ENCODE peak calls at places on chromosomes 6 and 20, in six cellular contexts. T is H1, D is HL-60, S is psoas muscle, M is endodermal cell, U is upper lobe of right lung. W is an unnamed sample. For H3K27me3, the result is how much of the 10 kb centered on the place peaks cover.

GRCh38 chr20:10982692-10983091 is 308.9 kb upstream of the JAG1 start:
- DNase-seq in T (no peak), D (no peak), S (peak), M (peak), U (no peak), W (peak)

GRCh38 chr20:4406627-4407026 is 315.1 kb upstream of the PRND start:
- DNase-seq in T (no peak), D (no peak), S (no peak), M (no peak), U (no peak), W (peak)

GRCh38 chr6:41469951-41470340 is 76.2 kb upstream of the FOXP4 start:
- DNase-seq in T (no peak), D (no peak), S (no peak), M (peak), U (peak), W (peak)

GRCh38 chr20:227439-228105 is 514 bp downstream of the DEFB129 start:
- DNase-seq in T (no peak), D (peak), S (no peak), M (no peak), U (no peak), W (no peak)

GRCh38 chr6:136060052-136060451 is 190.1 kb downstream of the MTFR2 start:
- DNase-seq in T (no peak), D (no peak), S (no peak), M (no peak), U (no peak), W (no peak)

GRCh38 chr20:35196313-35196712 is 24.4 kb downstream of the PROCR start:
- DNase-seq in T (no peak), D (no peak), S (no peak), M (no peak), U (no peak), W (no peak)

GRCh38 chr6:78909391-78909790 is 42.0 kb downstream of the IRAK1BP1 start:
- DNase-seq in T (no peak), D (peak), S (no peak), M (no peak), U (no peak), W (peak)

GRCh38 chr20:36572701-36573102 is 695 bp upstream of the TGIF2 start:
- DNase-seq in T (no peak), D (no peak), S (no peak), M (no peak), U (no peak), W (peak)

GRCh38 chr20:62631336-62632317 is 10.7 kb upstream of the SLCO4A1 start:
- DNase-seq in T (no peak), D (no peak), S (no peak), M (no peak), U (no peak), W (no peak)

GRCh38 chr6:125859691-125860210 is 69.0 kb downstream of the NCOA7 start:
- DNase-seq in T (no peak), D (peak), S (no peak), M (no peak), U (no peak), W (no peak)

GRCh38 chr20:24762791-24763350 is 186.2 kb upstream of the CST7 start:
- DNase-seq in T (no peak), D (no peak), S (no peak), M (peak), U (no peak), W (no peak)

GRCh38 chr20:9363673-9364072 is 150.7 kb upstream of the LAMP5 start:
- DNase-seq in T (no peak), D (no peak), S (no peak), M (no peak), U (no peak), W (peak)

GRCh38 chr6:2764610-2765165 is 505 bp upstream of the WRNIP1 start:
- DNase-seq in T (peak), D (peak), S (peak), M (no peak), U (peak), W (peak)

GRCh38 chr20:58084966-58085365 is 143.5 kb downstream of the ANKRD60 start:
- DNase-seq in T (peak), D (no peak), S (no peak), M (no peak), U (no peak), W (no peak)

GRCh38 chr6:142380626-142381025 is 78.8 kb downstream of the ADGRG6 start:
- DNase-seq in T (no peak), D (no peak), S (no peak), M (no peak), U (no peak), W (no peak)

GRCh38 chr6:133835901-133836300 is 53.0 kb upstream of the TCF21 start:
- DNase-seq in T (no peak), D (no peak), S (no peak), M (no peak), U (no peak), W (no peak)

GRCh38 chr20:4227085-4227821 is 211.9 kb upstream of the RNF24 start:
- DNase-seq in T (peak), D (no peak), S (no peak), M (peak), U (no peak), W (no peak)

GRCh38 chr6:145627451-145627850 is 107.9 kb downstream of the EPM2A start:
- DNase-seq in T (no peak), D (no peak), S (no peak), M (no peak), U (no peak), W (no peak)

GRCh38 chr6:16540804-16541752 is 220.2 kb downstream of the ATXN1 start:
- DNase-seq in T (no peak), D (no peak), S (peak), M (no peak), U (no peak), W (no peak)

GRCh38 chr6:14454467-14454763 is 336.8 kb downstream of the CD83 start:
- DNase-seq in T (no peak), D (no peak), S (no peak), M (no peak), U (no peak), W (no peak)

GRCh38 chr6:100877851-100878250 is 3.3 kb downstream of the ASCC3 start:
- DNase-seq in T (no peak), D (no peak), S (no peak), M (no peak), U (no peak), W (no peak)

GRCh38 chr20:54477556-54477955 is 2.2 kb downstream of the DOK5 start:
- DNase-seq in T (no peak), D (no peak), S (no peak), M (no peak), U (no peak), W (no peak)

GRCh38 chr6:14922306-14922705 is 323.6 kb upstream of the JARID2 start:
- DNase-seq in T (no peak), D (peak), S (peak), M (peak), U (no peak), W (no peak)

GRCh38 chr6:105402981-105403935 is at the start of gene PREP:
- DNase-seq in T (peak), D (peak), S (peak), M (peak), U (peak), W (peak)

GRCh38 chr6:2656460-2657064 is 94.2 kb downstream of the MYLK4 start:
- DNase-seq in T (no peak), D (no peak), S (no peak), M (no peak), U (no peak), W (no peak)

GRCh38 chr6:112180095-112180820 is 74.1 kb downstream of the LAMA4 start:
- DNase-seq in T (no peak), D (peak), S (no peak), M (peak), U (no peak), W (peak)

GRCh38 chr20:10550204-10551118 is 115.4 kb downstream of the SLX4IP start:
- DNase-seq in T (no peak), D (no peak), S (no peak), M (peak), U (no peak), W (no peak)

GRCh38 chr20:21102691-21103311 is 3.4 kb downstream of the LINC00237 start:
- DNase-seq in T (peak), D (no peak), S (peak), M (peak), U (peak), W (no peak)

GRCh38 chr20:21104466-21104761 is 1.7 kb downstream of the LINC00237 start:
- DNase-seq in T (peak), D (no peak), S (no peak), M (peak), U (no peak), W (no peak)

GRCh38 chr20:21102252-21102609 is 3.9 kb downstream of the LINC00237 start:
- DNase-seq in T (peak), D (no peak), S (no peak), M (peak), U (no peak), W (no peak)

GRCh38 chr20:21104921-21105320 is 1.2 kb downstream of the LINC00237 start:
- DNase-seq in T (peak), D (no peak), S (no peak), M (peak), U (no peak), W (no peak)

DNA sequence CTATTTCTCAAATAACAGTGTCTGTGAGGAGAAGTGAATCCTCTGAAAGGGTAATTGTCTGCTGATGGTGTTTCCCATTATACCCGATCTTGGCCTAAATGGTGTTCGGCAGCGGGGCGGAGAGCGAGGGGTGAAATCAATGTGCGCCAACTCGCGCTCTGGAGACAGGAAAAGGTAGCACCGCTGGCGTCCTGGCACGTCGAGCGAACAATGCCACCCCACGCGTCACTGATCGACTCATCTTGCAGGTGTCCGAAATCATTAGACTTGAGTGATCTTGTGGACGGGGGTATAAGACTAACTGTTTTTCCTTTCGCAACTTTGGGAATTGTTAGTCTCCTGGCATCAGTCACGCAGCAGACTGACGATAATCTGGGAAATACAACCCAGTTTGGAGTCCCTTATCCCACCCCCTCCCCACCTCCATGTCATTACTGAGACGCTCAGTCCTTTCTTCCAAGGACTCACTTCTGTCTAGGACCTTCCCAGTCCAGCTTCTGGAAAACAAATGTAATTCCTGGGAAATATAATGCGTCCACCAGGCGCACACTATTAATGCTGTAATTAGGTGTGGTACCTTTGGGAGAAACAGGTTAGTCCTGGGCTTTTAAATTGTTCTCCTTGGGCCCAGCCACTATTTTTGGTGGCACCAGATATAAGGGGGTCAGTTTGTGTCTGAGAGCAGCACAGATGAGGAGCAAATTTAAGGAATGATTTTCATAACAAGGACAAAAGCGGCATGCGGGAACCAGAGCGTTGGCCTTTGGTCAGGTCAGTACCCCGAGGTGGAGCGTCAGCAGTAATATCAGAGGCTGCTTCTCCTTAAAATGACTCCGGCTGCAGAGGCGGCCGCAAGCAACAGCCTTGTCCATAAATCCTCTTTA is 2.3 kb downstream of the LINC00237 start:
- DNase-seq in T (peak), D (no peak), S (no peak), M (peak), U (no peak), W (no peak)
- H3K27me3 ChIP-seq in T (half or more), D (under half), S (half or more), M (half or more), U (half or more), W (half or more)

GRCh38 chr6:11718461-11718860 is 60.1 kb downstream of the ADTRP start:
- DNase-seq in T (no peak), D (no peak), S (no peak), M (no peak), U (no peak), W (no peak)

GRCh38 chr6:11718031-11718430 is 60.6 kb downstream of the ADTRP start:
- DNase-seq in T (no peak), D (no peak), S (no peak), M (no peak), U (no peak), W (no peak)

GRCh38 chr6:11722224-11722623 is 56.4 kb downstream of the ADTRP start:
- DNase-seq in T (no peak), D (no peak), S (no peak), M (no peak), U (no peak), W (no peak)

GRCh38 chr6:11727356-11727755 is 51.2 kb downstream of the ADTRP start:
- DNase-seq in T (no peak), D (no peak), S (no peak), M (no peak), U (no peak), W (no peak)

GRCh38 chr6:11722805-11723631 is 55.6 kb downstream of the ADTRP start:
- DNase-seq in T (no peak), D (no peak), S (no peak), M (no peak), U (no peak), W (no peak)
- H3K27me3 ChIP-seq in T (under half), D (under half), S (under half), M (under half), U (under half), W (under half)

DNA sequence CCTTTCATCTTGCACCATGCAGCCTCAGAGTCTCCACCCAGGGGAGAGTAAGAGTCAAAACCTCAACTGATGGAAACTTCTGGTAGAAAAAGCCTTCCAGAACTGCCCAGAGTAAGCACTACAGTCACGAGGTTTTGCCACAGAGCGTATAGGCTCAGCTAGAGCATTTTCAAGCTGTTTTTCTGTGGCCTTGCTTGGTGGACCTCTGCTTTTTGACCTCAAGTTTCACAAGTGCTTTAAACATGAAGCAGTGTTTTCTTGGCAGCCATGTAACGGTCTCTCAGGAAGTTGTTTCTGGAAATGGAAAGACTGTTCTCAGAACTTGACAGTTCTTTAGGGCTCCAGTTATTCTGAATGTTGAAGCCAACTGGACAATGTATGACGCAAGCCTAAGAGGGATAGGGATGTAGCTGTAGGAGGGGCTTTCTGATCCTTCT is 146.5 kb downstream of the ZDHHC14 start:
- DNase-seq in T (no peak), D (no peak), S (no peak), M (no peak), U (no peak), W (no peak)
- H3K27me3 ChIP-seq in T (under half), D (under half), S (under half), M (under half), U (under half), W (under half)

DNA sequence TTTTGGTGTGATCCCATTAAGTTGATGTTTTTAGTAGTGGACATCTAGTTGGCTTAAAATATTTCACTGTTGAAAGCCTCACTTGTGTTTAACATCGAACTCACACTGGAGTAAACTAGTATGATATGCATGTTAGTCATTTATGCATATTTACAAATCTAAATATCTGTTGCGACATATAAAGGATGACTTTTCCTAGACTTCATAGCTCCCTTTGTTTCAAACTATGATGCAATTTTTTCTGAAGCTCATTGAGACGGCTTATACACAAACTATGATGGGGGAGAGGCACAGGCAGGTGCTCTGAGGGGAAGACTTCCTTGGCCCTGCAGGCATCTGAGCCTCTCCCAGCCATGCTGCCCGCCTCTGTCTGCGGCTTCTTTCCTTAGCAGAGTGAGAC is 11.8 kb upstream of the FOXC1 start:
- DNase-seq in T (no peak), D (no peak), S (no peak), M (no peak), U (no peak), W (no peak)
- H3K27me3 ChIP-seq in T (under half), D (half or more), S (under half), M (under half), U (half or more), W (under half)

GRCh38 chr20:51085761-51086160 is 62.9 kb upstream of the KCNG1 start:
- DNase-seq in T (no peak), D (no peak), S (no peak), M (peak), U (no peak), W (no peak)

GRCh38 chr20:51089840-51090239 is 66.9 kb upstream of the KCNG1 start:
- DNase-seq in T (no peak), D (no peak), S (no peak), M (no peak), U (no peak), W (no peak)

GRCh38 chr20:51084598-51084997 is 61.7 kb upstream of the KCNG1 start:
- DNase-seq in T (no peak), D (no peak), S (no peak), M (peak), U (no peak), W (no peak)

GRCh38 chr20:51089272-51089671 is 66.4 kb upstream of the KCNG1 start:
- DNase-seq in T (no peak), D (no peak), S (no peak), M (peak), U (no peak), W (no peak)

DNA sequence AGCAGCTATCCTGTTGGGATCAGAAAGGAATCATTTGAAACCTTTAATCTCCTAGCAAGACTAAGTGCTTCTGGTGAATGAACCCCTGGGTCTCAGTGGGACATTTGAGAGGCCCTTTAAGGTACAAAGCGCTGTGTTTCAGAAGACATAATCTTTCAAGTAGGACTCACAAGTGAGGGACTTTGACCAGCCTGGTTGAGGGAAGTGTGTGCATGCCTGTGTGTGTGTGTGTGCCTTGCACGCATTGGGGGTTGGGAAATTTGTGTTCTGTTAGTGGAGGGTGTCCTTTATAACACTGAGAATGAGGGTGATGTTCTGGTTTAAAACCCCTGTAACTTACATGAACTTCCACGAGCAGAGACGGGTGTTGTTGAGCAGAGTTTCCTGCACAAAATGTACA is 64.4 kb upstream of the KCNG1 start:
- DNase-seq in T (no peak), D (no peak), S (no peak), M (peak), U (no peak), W (no peak)
- H3K27me3 ChIP-seq in T (under half), D (under half), S (under half), M (under half), U (half or more), W (half or more)

GRCh38 chr20:16719421-16719820 is 10.4 kb upstream of the SNRPB2 start:
- DNase-seq in T (no peak), D (no peak), S (no peak), M (no peak), U (no peak), W (no peak)
- H3K27me3 ChIP-seq in T (under half), D (under half), S (under half), M (under half), U (under half), W (under half)

DNA sequence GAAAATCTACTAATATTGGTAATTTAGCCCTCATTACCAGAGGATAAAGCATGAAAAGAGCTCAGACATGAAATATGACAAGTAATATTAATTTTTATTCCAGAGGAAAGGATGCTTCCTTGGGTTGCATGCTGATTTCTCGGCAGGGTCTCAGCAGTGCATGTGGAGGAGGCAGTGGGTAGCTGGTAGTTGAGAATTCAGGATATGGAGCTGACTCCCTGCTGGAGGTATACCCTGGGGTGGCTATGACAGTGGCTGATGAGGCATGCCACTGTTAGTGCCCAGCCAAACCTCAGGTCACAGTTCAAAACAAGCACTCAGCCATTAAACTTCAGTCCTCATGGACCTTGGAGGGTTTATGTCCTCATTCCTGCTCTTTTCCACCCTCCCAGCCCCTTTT is 761.8 kb upstream of the MMS22L start:
- DNase-seq in T (no peak), D (no peak), S (no peak), M (no peak), U (no peak), W (no peak)
- H3K27me3 ChIP-seq in T (under half), D (under half), S (under half), M (under half), U (under half), W (under half)

W was measured in foreskin keratinocyte.